ENCODE peak calls at places on chromosomes 6 and 20, in four cellular contexts. P is heart left ventricle, J is heart right ventricle, K is cardiac fibroblast. E is an unnamed sample.

GRCh38 chr6:31568537-31568961 is 3.5 kb upstream of the LTA start:
- DNase-seq in P (no peak), J (no peak), K (no peak), E (no peak)

GRCh38 chr6:152642578-152643375 is 5.6 kb upstream of the SYNE1 start:
- DNase-seq in P (peak), J (peak), K (peak), E (no peak)

GRCh38 chr20:5074050-5074674 is 45.6 kb downstream of the PCNA start:
- DNase-seq in P (no peak), J (no peak), K (no peak), E (no peak)

GRCh38 chr6:157668690-157669089 is 154.4 kb upstream of the SNX9 start:
- DNase-seq in P (no peak), J (no peak), K (no peak), E (no peak)

GRCh38 chr6:137867685-137868509 is 838 bp downstream of the TNFAIP3 start:
- DNase-seq in P (no peak), J (peak), K (peak), E (no peak)

GRCh38 chr6:2939315-2940009 is 31.9 kb downstream of the SERPINB6 start:
- DNase-seq in P (peak), J (peak), K (no peak), E (no peak)

GRCh38 chr6:134950482-134950881 is 581 bp upstream of the ALDH8A1 start:
- DNase-seq in P (no peak), J (no peak), K (no peak), E (no peak)

GRCh38 chr6:159126590-159126989 is 42.6 kb upstream of the FNDC1 start:
- DNase-seq in P (peak), J (peak), K (no peak), E (no peak)

GRCh38 chr20:1187605-1188171 is 2.9 kb upstream of the TMEM74B start:
- DNase-seq in P (no peak), J (no peak), K (no peak), E (no peak)

GRCh38 chr6:27495386-27496135 is 22.7 kb upstream of the ZNF184 start:
- DNase-seq in P (peak), J (peak), K (peak), E (peak)

GRCh38 chr6:81376745-81377144 is 375.7 kb downstream of the TENT5A start:
- DNase-seq in P (no peak), J (no peak), K (no peak), E (no peak)

GRCh38 chr20:35539756-35540212 is 2.1 kb upstream of the ERGIC3 start:
- DNase-seq in P (no peak), J (no peak), K (no peak), E (no peak)

GRCh38 chr6:118544105-118544504 is 4.0 kb upstream of the PLN start:
- DNase-seq in P (no peak), J (no peak), K (peak), E (no peak)

GRCh38 chr6:71681234-71681867 is 205.0 kb upstream of the RIMS1 start:
- DNase-seq in P (no peak), J (no peak), K (no peak), E (no peak)

GRCh38 chr6:84731901-84732300 is 32.5 kb downstream of the TBX18 start:
- DNase-seq in P (no peak), J (no peak), K (no peak), E (no peak)

GRCh38 chr20:55004044-55004443 is 528.7 kb downstream of the DOK5 start:
- DNase-seq in P (no peak), J (no peak), K (no peak), E (no peak)

GRCh38 chr6:116111552-116112528 is 11.2 kb downstream of the NT5DC1 start:
- DNase-seq in P (no peak), J (no peak), K (peak), E (no peak)

GRCh38 chr6:151284431-151285060 is 44.8 kb downstream of the AKAP12 start:
- DNase-seq in P (no peak), J (no peak), K (peak), E (no peak)

GRCh38 chr6:13733178-13733851 is 21.7 kb upstream of the RANBP9 start:
- DNase-seq in P (peak), J (peak), K (peak), E (peak)

GRCh38 chr20:51542894-51543788 is 622 bp upstream of the NFATC2 start:
- DNase-seq in P (no peak), J (no peak), K (no peak), E (no peak)

GRCh38 chr6:39196648-39197047 is 32.6 kb downstream of the KCNK5 start:
- DNase-seq in P (no peak), J (no peak), K (no peak), E (no peak)

DNA sequence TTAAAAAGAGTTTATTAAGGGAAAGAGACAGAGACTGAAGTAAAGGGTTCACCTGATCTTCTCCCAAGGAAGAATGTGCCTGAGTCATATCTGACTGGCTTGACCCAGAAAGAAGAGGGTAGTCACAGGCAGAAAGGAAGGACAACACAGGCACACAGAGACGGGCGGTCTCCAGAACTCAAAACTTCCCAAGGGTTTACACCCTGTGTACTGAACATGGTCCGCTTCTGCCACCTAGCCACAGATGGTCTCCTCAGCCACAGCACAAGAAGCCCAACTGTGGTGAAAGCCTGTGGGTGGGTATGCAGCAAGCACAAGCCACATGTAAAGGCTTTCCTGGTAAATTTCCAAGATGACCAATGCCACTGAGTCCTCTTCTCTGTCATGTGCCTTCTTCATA is 17.2 kb downstream of the UNC5CL start:
- DNase-seq in P (no peak), J (no peak), K (peak), E (peak)
- TF ChIP-seq CTCF in P (peak), J (no peak), K (no peak), E (peak)

DNA sequence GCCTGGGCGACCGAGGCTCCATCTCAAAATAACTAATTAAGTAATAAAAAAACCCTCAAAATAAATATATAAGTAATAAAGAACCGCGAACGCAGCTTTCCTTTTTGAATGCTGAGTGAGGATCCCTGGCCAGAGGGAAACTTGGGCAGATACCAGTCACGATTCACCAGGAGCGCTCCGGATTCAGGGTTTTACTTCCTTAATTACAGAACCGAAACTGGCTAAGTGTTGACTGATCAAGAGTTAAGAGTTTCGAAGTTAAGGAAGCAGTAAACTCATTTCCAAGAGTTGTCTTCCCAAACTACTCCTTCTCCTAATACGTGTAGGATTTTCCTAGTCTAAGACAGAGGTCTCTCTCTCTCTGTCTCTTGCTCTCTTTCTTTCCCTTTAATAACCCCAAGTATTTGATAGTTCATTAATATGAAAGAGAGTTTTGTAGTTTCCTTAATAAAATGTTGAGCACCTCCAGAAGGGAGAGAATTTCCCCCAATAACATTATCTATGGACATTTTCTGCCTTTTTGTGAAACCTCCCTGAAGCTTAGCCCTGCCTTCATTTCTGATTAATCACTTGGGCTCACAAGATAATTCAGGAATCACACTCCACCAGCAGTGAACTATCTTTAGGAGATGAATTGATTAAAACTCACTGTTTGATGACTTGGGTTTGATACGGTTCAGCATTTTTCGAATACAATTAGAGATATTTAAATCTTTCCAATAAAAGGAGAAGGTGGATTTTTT is 61.5 kb upstream of the ZNF217 start:
- DNase-seq in P (no peak), J (no peak), K (no peak), E (no peak)
- H3K4me3 ChIP-seq in P (peak), J (no peak), K (no peak), E (no peak)

DNA sequence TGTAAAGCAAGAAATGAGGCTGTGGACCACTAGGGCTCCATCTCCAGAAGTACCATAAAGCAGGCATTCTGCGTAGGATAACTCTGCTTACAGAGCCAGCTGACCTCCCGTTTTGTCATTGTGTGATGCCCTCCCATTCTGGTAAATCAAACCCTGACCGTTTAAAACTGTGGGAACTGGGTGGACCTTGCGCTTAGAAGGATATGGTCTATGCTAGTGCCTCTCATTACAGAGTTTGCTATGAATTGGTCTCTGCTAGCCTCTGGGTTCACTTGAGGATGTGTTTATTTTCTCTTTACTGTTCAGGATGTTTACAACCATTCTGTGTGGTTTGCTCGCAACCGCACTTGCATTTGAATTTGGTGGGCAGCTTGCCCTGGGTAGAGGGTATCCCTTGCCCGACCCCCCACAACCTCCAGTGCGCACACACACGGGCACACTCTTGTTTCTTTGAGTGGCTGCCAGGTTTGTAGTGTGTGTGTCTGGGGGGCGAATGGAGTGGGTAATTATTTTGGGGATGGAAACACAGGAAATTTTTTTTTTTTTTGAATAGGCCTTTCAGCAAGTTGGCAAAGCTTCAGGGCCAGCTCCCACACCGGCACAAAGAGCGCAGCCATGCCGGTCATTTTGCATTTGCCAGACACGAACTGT is 198.3 kb downstream of the JARID2 start:
- DNase-seq in P (no peak), J (no peak), K (no peak), E (no peak)
- TF ChIP-seq CTCF in P (no peak), J (no peak), K (no peak), E (no peak)

GRCh38 chr6:56956481-56956880 is 1.6 kb downstream of the BEND6 start:
- DNase-seq in P (no peak), J (no peak), K (no peak), E (no peak)
- H3K4me3 ChIP-seq in P (no peak), J (no peak), K (no peak), E (peak)

GRCh38 chr20:31494131-31494530 is 19.0 kb downstream of the REM1 start:
- DNase-seq in P (no peak), J (no peak), K (peak), E (no peak)
- TF ChIP-seq CTCF in P (peak), J (no peak), K (peak), E (peak)

GRCh38 chr20:25246182-25246943 is 1.5 kb upstream of the PYGB start:
- DNase-seq in P (no peak), J (no peak), K (peak), E (no peak)
- H3K4me3 ChIP-seq in P (peak), J (peak), K (no peak), E (no peak)

GRCh38 chr20:44247676-44248419 is 740 bp downstream of the GDAP1L1 start:
- DNase-seq in P (peak), J (peak), K (peak), E (no peak)
- TF ChIP-seq CTCF in P (peak), J (no peak), K (peak), E (peak)

DNA sequence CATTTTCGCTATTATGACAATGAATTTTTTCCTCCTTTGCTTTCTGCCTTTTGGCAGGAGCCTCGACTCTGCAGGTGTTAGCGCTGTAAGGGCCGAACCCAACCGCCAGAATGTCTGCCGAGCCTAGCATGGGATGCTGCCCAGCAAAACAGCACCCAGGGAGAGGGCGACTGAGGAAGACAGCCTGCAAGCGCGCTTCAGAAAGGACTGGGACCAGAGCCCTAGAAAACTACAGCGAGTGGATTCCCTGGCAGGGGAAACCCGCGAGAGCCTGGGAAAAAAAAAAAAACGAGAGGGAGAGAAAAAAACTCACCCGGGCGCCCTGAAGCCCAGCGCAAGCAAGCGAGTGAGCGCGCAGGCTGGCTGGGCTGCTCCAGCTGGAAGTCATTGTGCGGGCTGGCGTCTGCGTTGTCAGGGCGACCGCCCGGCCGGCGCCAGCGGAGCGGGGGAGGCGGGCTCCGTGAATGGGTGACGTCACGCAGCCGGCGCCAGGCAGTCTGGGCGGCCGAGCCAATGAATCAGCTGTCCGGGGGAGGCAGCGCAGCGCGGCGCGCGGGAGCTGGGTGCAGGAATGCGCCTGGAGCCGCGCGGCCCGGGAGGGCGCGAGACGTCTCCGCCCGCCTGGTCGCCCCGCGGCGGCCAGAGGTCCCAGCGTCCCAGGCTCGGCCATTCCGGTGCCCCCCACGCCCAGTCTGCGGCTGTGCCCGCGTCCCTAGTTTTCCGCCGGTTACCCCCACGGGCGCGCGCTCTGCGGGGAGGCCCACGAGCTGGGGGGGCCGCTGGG is 32.6 kb upstream of the ID4 start:
- DNase-seq in P (peak), J (peak), K (peak), E (peak)
- H3K4me3 ChIP-seq in P (peak), J (peak), K (peak), E (peak)

DNA sequence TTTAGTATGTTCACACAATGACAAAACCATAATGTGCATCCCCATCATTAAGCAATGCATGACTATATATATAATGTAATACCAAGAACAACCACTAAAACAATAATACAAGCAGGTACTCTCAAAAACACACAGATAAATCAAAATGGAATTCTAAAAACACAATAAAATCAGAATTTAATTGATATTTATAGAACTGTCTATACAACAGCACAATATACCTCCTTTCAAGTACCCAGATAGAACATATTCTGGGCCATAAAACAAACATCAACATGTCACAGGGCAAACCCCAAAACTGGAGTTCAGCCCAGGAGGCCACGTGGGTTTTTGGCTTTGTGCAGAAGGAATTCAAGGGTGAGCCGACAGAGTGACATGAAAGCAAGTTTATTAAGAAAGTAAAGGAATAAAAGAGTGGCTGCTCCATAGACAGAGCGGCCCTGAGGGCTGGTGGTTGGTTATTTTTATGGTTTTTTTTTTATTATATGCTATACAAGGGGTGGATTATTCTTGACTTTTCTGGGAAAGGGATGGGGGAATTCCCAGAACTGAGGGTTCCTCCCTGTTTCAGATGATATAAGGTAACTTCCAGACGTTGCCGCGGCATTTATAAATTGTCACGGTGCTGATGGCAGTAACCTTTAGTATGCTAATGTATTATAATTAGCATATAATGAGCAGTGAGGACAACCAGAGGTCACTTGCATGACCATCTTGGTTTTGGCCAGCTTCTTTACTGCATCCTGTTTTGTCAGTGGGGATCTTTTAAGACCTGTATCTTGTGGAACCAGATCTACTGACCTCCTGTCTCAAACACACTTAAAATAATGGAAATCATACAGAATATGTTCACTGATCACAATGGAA is 5.6 kb downstream of the RAB23 start:
- DNase-seq in P (peak), J (peak), K (peak), E (no peak)
- TF ChIP-seq CTCF in P (no peak), J (no peak), K (no peak), E (no peak)

DNA sequence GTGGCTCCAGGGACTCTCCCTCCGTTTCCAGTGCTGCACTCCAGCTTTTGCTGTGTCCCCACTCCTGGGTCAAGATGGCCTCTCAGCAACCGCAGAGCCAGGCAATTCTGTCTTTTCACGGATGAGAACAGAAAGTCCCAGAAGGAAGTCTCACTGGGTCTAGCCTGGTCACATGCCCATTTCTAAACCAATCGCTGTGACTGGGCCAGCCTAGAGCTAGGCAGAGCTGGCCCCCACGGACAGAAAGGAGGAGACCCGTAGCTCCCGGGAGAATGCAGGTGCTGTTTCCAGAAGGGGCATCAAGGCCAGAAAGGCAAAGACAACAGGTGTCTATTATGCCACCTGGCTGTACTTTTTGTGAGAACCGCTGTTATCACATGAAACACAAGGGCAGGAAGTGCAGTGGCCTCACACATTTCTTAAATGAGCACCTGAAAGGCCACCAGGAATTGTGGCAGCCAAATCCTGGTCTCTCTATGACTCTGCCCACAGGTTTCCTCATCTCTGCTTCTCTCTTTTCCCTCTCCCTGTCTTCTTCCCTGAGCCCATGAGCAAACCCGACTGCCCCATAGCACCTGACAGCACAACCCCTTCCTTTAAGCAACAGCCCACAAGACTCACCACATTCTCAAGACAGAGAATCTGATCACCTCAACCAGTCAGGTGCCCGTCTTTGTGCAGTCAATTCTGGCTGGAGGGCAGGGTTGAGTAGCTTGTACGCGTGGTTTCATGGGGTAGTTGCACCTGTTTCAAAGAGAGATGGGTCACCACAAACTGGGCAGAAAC is 37.1 kb upstream of the B4GALT5 start:
- DNase-seq in P (no peak), J (no peak), K (no peak), E (no peak)
- H3K4me3 ChIP-seq in P (no peak), J (no peak), K (no peak), E (no peak)

E was measured in AG04449.